ENCODE peak calls at places on chromosome 22, in ten cellular contexts. D is cardiac muscle cell, M is lung, T is colonic mucosa, S is HCT116, C is astrocyte, W is HAP-1, I is pancreas, U is upper lobe of left lung, B is heart left ventricle. O is an unnamed sample.

GRCh38 chr22:46373838-46374662 is 38.5 kb downstream of the TRMU start:
- DNase-seq in D (no peak), M (no peak), T (peak; percentile 90), S (no peak), C (peak; percentile 48), W (no peak), I (no peak), U (no peak), B (no peak), O (peak; percentile 64)

GRCh38 chr22:42116848-42117424 is 13.7 kb downstream of the CYP2D6 start:
- DNase-seq in D (peak; percentile 33), M (peak; percentile 60), T (peak; percentile 71), S (no peak), C (no peak), W (peak; percentile 36), I (no peak), U (no peak), B (no peak), O (peak; percentile 41)

GRCh38 chr22:39206491-39206890 is 38.3 kb downstream of the PDGFB start:
- DNase-seq in D (no peak), M (no peak), T (no peak), S (no peak), C (no peak), W (no peak), I (no peak), U (no peak), B (no peak), O (no peak)

GRCh38 chr22:50046019-50046415 is 12.1 kb downstream of the TTLL8 start:
- DNase-seq in D (no peak), M (no peak), T (no peak), S (no peak), C (no peak), W (no peak), I (no peak), U (peak; percentile 71), B (no peak), O (peak; percentile 80)

GRCh38 chr22:46089426-46090041 is 60.8 kb upstream of the PPARA start:
- DNase-seq in D (no peak), M (no peak), T (no peak), S (no peak), C (no peak), W (no peak), I (peak; percentile 37), U (peak; percentile 25), B (peak; percentile 25), O (no peak)

GRCh38 chr22:24331468-24332440 is 61.1 kb downstream of the SPECC1L start:
- DNase-seq in D (no peak), M (no peak), T (no peak), S (no peak), C (peak; percentile 35), W (no peak), I (no peak), U (no peak), B (no peak), O (no peak)

GRCh38 chr22:24526191-24526590 is 28.7 kb downstream of the GUCD1 start:
- DNase-seq in D (no peak), M (no peak), T (no peak), S (no peak), C (no peak), W (no peak), I (no peak), U (no peak), B (no peak), O (no peak)

GRCh38 chr22:25447067-25447688 is 117.3 kb upstream of the GRK3 start:
- DNase-seq in D (no peak), M (no peak), T (no peak), S (no peak), C (no peak), W (no peak), I (no peak), U (no peak), B (no peak), O (peak; percentile 28)

GRCh38 chr22:22893891-22894739 is 6.5 kb downstream of the IGLL5 start:
- DNase-seq in D (no peak), M (no peak), T (no peak), S (no peak), C (no peak), W (no peak), I (no peak), U (no peak), B (no peak), O (peak; percentile 64)

GRCh38 chr22:22896601-22897000 is 9.0 kb downstream of the IGLL5 start:
- DNase-seq in D (no peak), M (no peak), T (no peak), S (no peak), C (no peak), W (no peak), I (no peak), U (no peak), B (no peak), O (no peak)

GRCh38 chr22:22893077-22893805 is 5.6 kb downstream of the IGLL5 start:
- DNase-seq in D (no peak), M (no peak), T (no peak), S (no peak), C (no peak), W (no peak), I (no peak), U (peak; percentile 41), B (no peak), O (peak; percentile 72)

GRCh38 chr22:22895776-22896445 is 8.3 kb downstream of the IGLL5 start:
- DNase-seq in D (no peak), M (no peak), T (no peak), S (no peak), C (no peak), W (no peak), I (no peak), U (no peak), B (no peak), O (no peak)

GRCh38 chr22:22894740-22895731 is 7.4 kb downstream of the IGLL5 start:
- DNase-seq in D (no peak), M (no peak), T (no peak), S (no peak), C (no peak), W (no peak), I (no peak), U (peak; percentile 35), B (no peak), O (no peak)
- H3K4me3 ChIP-seq in D (no peak overlapping the region), M (no peak overlapping the region), T (no peak overlapping the region), S (no peak overlapping the region), C (no peak overlapping the region), W (no peak overlapping the region), I (no peak overlapping the region), U (no peak overlapping the region), B (no peak overlapping the region), O (no peak overlapping the region)

GRCh38 chr22:27799334-27800249 is 2.0 kb downstream of the MN1 start:
- DNase-seq in D (no peak), M (no peak), T (no peak), S (no peak), C (no peak), W (no peak), I (no peak), U (peak; percentile 85), B (no peak), O (peak; percentile 83)

GRCh38 chr22:27802389-27803079 is 978 bp upstream of the MN1 start:
- DNase-seq in D (no peak), M (no peak), T (no peak), S (no peak), C (no peak), W (no peak), I (no peak), U (peak; percentile 79), B (no peak), O (peak; percentile 73)

GRCh38 chr22:27800250-27801131 is 1.1 kb downstream of the MN1 start:
- DNase-seq in D (no peak), M (no peak), T (no peak), S (no peak), C (no peak), W (peak; percentile 62), I (no peak), U (peak; percentile 85), B (no peak), O (peak; percentile 87)

GRCh38 chr22:27801197-27801615 is 350 bp downstream of the MN1 start:
- DNase-seq in D (peak; percentile 54), M (no peak), T (no peak), S (no peak), C (no peak), W (peak; percentile 50), I (no peak), U (peak; percentile 88), B (no peak), O (peak; percentile 88)

GRCh38 chr22:27801616-27802388 is at the start of gene MN1:
- DNase-seq in D (peak; percentile 58), M (no peak), T (peak; percentile 42), S (no peak), C (no peak), W (peak; percentile 78), I (no peak), U (peak; percentile 89), B (no peak), O (peak; percentile 91)
- H3K27me3 ChIP-seq in D (peaks cover 34% of the 10 kb centered on the region), M (no peaks in the 10 kb centered on the region), T (peaks cover 40% of the 10 kb centered on the region), S (no peaks in the 10 kb centered on the region), C (no peaks in the 10 kb centered on the region), W (no peaks in the 10 kb centered on the region), I (no peaks in the 10 kb centered on the region), U (no peaks in the 10 kb centered on the region), B (peaks cover 4% of the 10 kb centered on the region), O (peaks cover 70% of the 10 kb centered on the region)

GRCh38 chr22:44743247-44743646 is 9.1 kb upstream of the ARHGAP8 start:
- DNase-seq in D (no peak), M (no peak), T (peak; percentile 31), S (no peak), C (no peak), W (no peak), I (no peak), U (no peak), B (no peak), O (no peak)
- H3K4me3 ChIP-seq in D (no peak overlapping the region), M (no peak overlapping the region), T (no peak overlapping the region), S (no peak overlapping the region), C (no peak overlapping the region), W (no peak overlapping the region), I (no peak overlapping the region), U (no peak overlapping the region), B (no peak overlapping the region), O (no peak overlapping the region)

GRCh38 chr22:19743626-19744025 is 17.0 kb upstream of the TBX1 start:
- DNase-seq in D (no peak), M (no peak), T (no peak), S (no peak), C (no peak), W (no peak), I (no peak), U (peak; percentile 68), B (no peak), O (no peak)

GRCh38 chr22:19740586-19740985 is 17.2 kb downstream of the GP1BB start:
- DNase-seq in D (no peak), M (no peak), T (no peak), S (no peak), C (no peak), W (no peak), I (no peak), U (peak; percentile 73), B (no peak), O (no peak)

GRCh38 chr22:19741053-19741452 is 17.7 kb downstream of the GP1BB start:
- DNase-seq in D (no peak), M (no peak), T (no peak), S (no peak), C (no peak), W (no peak), I (no peak), U (no peak), B (no peak), O (no peak)

GRCh38 chr22:19743081-19743480 is 17.5 kb upstream of the TBX1 start:
- DNase-seq in D (no peak), M (no peak), T (no peak), S (no peak), C (no peak), W (no peak), I (no peak), U (no peak), B (no peak), O (no peak)

DNA sequence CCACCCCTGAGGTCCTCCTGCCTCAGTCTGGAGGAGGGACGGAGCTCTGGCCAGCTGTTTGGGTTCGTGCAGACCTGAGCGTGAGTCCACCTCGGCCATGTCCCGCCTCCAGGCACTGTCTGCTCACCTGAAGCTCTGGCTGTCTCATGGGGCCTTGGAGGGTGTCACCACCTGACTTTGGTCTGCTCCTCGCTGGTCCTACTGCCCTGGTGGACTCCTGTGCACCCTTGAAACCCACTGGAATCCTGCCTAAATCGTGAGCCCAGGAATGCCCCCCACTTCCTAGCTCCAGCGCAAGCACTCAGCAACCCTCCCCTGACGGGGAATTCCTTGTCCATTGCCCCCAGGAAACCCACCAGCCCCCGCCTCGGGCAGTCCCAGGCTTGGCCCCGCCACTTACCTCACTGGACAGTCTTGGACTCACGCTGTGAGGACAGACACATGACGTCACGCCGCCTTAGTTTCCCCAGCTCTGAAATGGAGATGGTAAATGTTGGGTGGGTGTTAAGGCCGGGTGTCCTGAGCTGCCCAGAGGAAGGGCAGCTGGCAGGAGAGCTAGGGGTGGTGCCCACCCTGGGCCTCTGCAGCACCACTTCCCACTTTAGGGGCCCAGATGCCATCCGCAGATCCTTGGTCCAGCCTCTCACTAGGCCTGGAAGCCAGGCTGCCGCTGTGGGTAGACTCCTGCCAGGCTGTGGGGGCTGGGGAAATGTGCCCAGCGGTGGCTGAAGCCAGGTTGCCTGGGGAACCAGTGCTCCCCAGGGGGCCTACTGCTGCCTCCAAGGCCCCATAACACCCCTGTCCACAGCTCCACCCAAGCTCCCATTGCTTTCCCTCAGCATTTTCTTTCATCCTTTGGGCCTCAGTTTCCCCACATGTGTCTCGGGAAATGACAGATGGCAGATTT is 18.2 kb upstream of the TBX1 start:
- DNase-seq in D (no peak), M (no peak), T (no peak), S (no peak), C (no peak), W (no peak), I (no peak), U (peak; percentile 40), B (no peak), O (no peak)
- H3K27me3 ChIP-seq in D (no peaks in the 10 kb centered on the region), M (no peaks in the 10 kb centered on the region), T (no peaks in the 10 kb centered on the region), S (no peaks in the 10 kb centered on the region), C (no peaks in the 10 kb centered on the region), W (no peaks in the 10 kb centered on the region), I (no peaks in the 10 kb centered on the region), U (no peaks in the 10 kb centered on the region), B (no peaks in the 10 kb centered on the region), O (no peaks in the 10 kb centered on the region)